ENCODE peak calls at places on chromosomes 7 and 10, in eight cellular contexts. One of them, this sample, is unnamed.

GRCh38 chr10:97974526-97975525 is 55.6 kb downstream of the CRTAC1 start:
- DNase-seq in H1: peak; percentile 59
- DNase-seq in H9: no peak
- DNase-seq in GM23248: no peak
- DNase-seq in astrocyte: no peak
- DNase-seq in neural progenitor cell: peak; percentile 64
- DNase-seq in trophoblast cell: no peak
- DNase-seq in HCT116: no peak
- DNase-seq in this sample: no peak

GRCh38 chr7:99737726-99738125 is 2.7 kb upstream of the CYP3A7 start:
- DNase-seq in H1: no peak
- DNase-seq in H9: no peak
- DNase-seq in GM23248: no peak
- DNase-seq in astrocyte: peak; percentile 7
- DNase-seq in neural progenitor cell: no peak
- DNase-seq in trophoblast cell: peak; percentile 6
- DNase-seq in HCT116: no peak
- DNase-seq in this sample: peak; percentile 72

GRCh38 chr10:109104806-109105205 is 818.5 kb downstream of the XPNPEP1 start:
- DNase-seq in H1: no peak
- DNase-seq in H9: no peak
- DNase-seq in GM23248: no peak
- DNase-seq in astrocyte: no peak
- DNase-seq in neural progenitor cell: no peak
- DNase-seq in trophoblast cell: no peak
- DNase-seq in HCT116: no peak
- DNase-seq in this sample: no peak

GRCh38 chr10:103687172-103687571 is 168.2 kb downstream of the SH3PXD2A start:
- DNase-seq in H1: no peak
- DNase-seq in H9: no peak
- DNase-seq in GM23248: no peak
- DNase-seq in astrocyte: no peak
- DNase-seq in neural progenitor cell: no peak
- DNase-seq in trophoblast cell: no peak
- DNase-seq in HCT116: no peak
- DNase-seq in this sample: no peak

GRCh38 chr7:127760436-127761031 is 108.5 kb downstream of the SND1 start:
- DNase-seq in H1: no peak
- DNase-seq in H9: no peak
- DNase-seq in GM23248: no peak
- DNase-seq in astrocyte: no peak
- DNase-seq in neural progenitor cell: no peak
- DNase-seq in trophoblast cell: no peak
- DNase-seq in HCT116: no peak
- DNase-seq in this sample: no peak

GRCh38 chr10:92914478-92915066 is 66.3 kb downstream of the EXOC6 start:
- DNase-seq in H1: peak; percentile 73
- DNase-seq in H9: peak; percentile 53
- DNase-seq in GM23248: peak; percentile 66
- DNase-seq in astrocyte: peak; percentile 13
- DNase-seq in neural progenitor cell: peak; percentile 72
- DNase-seq in trophoblast cell: peak; percentile 80
- DNase-seq in HCT116: peak; percentile 51
- DNase-seq in this sample: no peak

GRCh38 chr10:131071721-131072120 is 239.8 kb downstream of the TCERG1L start:
- DNase-seq in H1: no peak
- DNase-seq in H9: peak; percentile 22
- DNase-seq in GM23248: no peak
- DNase-seq in astrocyte: no peak
- DNase-seq in neural progenitor cell: no peak
- DNase-seq in trophoblast cell: no peak
- DNase-seq in HCT116: no peak
- DNase-seq in this sample: no peak

GRCh38 chr7:30464231-30464660 is 14.3 kb downstream of the NOD1 start:
- DNase-seq in H1: no peak
- DNase-seq in H9: no peak
- DNase-seq in GM23248: peak; percentile 38
- DNase-seq in astrocyte: peak; percentile 48
- DNase-seq in neural progenitor cell: no peak
- DNase-seq in trophoblast cell: no peak
- DNase-seq in HCT116: no peak
- DNase-seq in this sample: no peak

GRCh38 chr7:155987681-155988080 is 175.4 kb upstream of the SHH start:
- DNase-seq in H1: no peak
- DNase-seq in H9: peak; percentile 4
- DNase-seq in GM23248: no peak
- DNase-seq in astrocyte: no peak
- DNase-seq in neural progenitor cell: no peak
- DNase-seq in trophoblast cell: no peak
- DNase-seq in HCT116: no peak
- DNase-seq in this sample: no peak

GRCh38 chr10:3780766-3781457 is 4.1 kb downstream of the KLF6 start:
- DNase-seq in H1: no peak
- DNase-seq in H9: peak; percentile 11
- DNase-seq in GM23248: peak; percentile 54
- DNase-seq in astrocyte: peak; percentile 10
- DNase-seq in neural progenitor cell: no peak
- DNase-seq in trophoblast cell: peak; percentile 73
- DNase-seq in HCT116: no peak
- DNase-seq in this sample: no peak

GRCh38 chr7:27095897-27096755 is at the start of gene HOXA1:
- DNase-seq in H1: peak; percentile 79
- DNase-seq in H9: peak; percentile 89
- DNase-seq in GM23248: peak; percentile 98
- DNase-seq in astrocyte: peak; percentile 89
- DNase-seq in neural progenitor cell: peak; percentile 86
- DNase-seq in trophoblast cell: peak; percentile 88
- DNase-seq in HCT116: peak; percentile 80
- DNase-seq in this sample: peak; percentile 78

GRCh38 chr10:119542357-119542989 is at the start of gene RGS10:
- DNase-seq in H1: peak; percentile 84
- DNase-seq in H9: peak; percentile 78
- DNase-seq in GM23248: peak; percentile 92
- DNase-seq in astrocyte: peak; percentile 69
- DNase-seq in neural progenitor cell: peak; percentile 72
- DNase-seq in trophoblast cell: peak; percentile 81
- DNase-seq in HCT116: peak; percentile 56
- DNase-seq in this sample: peak; percentile 41

GRCh38 chr7:108630002-108630401 is 60.3 kb downstream of the DNAJB9 start:
- DNase-seq in H1: no peak
- DNase-seq in H9: no peak
- DNase-seq in GM23248: no peak
- DNase-seq in astrocyte: peak; percentile 4
- DNase-seq in neural progenitor cell: no peak
- DNase-seq in trophoblast cell: no peak
- DNase-seq in HCT116: no peak
- DNase-seq in this sample: no peak

GRCh38 chr7:40394382-40394781 is 259.6 kb downstream of the SUGCT start:
- DNase-seq in H1: no peak
- DNase-seq in H9: no peak
- DNase-seq in GM23248: no peak
- DNase-seq in astrocyte: no peak
- DNase-seq in neural progenitor cell: no peak
- DNase-seq in trophoblast cell: no peak
- DNase-seq in HCT116: no peak
- DNase-seq in this sample: no peak

GRCh38 chr7:142770720-142771352 is at the start of gene PRSS2:
- DNase-seq in H1: no peak
- DNase-seq in H9: no peak
- DNase-seq in GM23248: no peak
- DNase-seq in astrocyte: no peak
- DNase-seq in neural progenitor cell: no peak
- DNase-seq in trophoblast cell: peak; percentile 21
- DNase-seq in HCT116: no peak
- DNase-seq in this sample: no peak

GRCh38 chr7:142773937-142774744 is 3.4 kb downstream of the PRSS2 start:
- DNase-seq in H1: no peak
- DNase-seq in H9: no peak
- DNase-seq in GM23248: no peak
- DNase-seq in astrocyte: no peak
- DNase-seq in neural progenitor cell: no peak
- DNase-seq in trophoblast cell: no peak
- DNase-seq in HCT116: no peak
- DNase-seq in this sample: no peak

GRCh38 chr7:142772051-142772450 is 1.3 kb downstream of the PRSS2 start:
- DNase-seq in H1: no peak
- DNase-seq in H9: no peak
- DNase-seq in GM23248: no peak
- DNase-seq in astrocyte: no peak
- DNase-seq in neural progenitor cell: no peak
- DNase-seq in trophoblast cell: no peak
- DNase-seq in HCT116: no peak
- DNase-seq in this sample: no peak

GRCh38 chr7:142773230-142773629 is 2.5 kb downstream of the PRSS2 start:
- DNase-seq in H1: no peak
- DNase-seq in H9: no peak
- DNase-seq in GM23248: no peak
- DNase-seq in astrocyte: no peak
- DNase-seq in neural progenitor cell: no peak
- DNase-seq in trophoblast cell: no peak
- DNase-seq in HCT116: no peak
- DNase-seq in this sample: no peak

GRCh38 chr7:142771353-142771723 is 568 bp downstream of the PRSS2 start:
- DNase-seq in H1: no peak
- DNase-seq in H9: no peak
- DNase-seq in GM23248: no peak
- DNase-seq in astrocyte: no peak
- DNase-seq in neural progenitor cell: no peak
- DNase-seq in trophoblast cell: no peak
- DNase-seq in HCT116: no peak
- DNase-seq in this sample: no peak
- H3K9ac ChIP-seq in H1: no peak overlapping the region
- H3K9ac ChIP-seq in H9: no peak overlapping the region
- H3K9ac ChIP-seq in GM23248: no peak overlapping the region
- H3K9ac ChIP-seq in astrocyte: no peak overlapping the region
- H3K9ac ChIP-seq in neural progenitor cell: no peak overlapping the region
- H3K9ac ChIP-seq in trophoblast cell: no peak overlapping the region
- H3K9ac ChIP-seq in HCT116: no peak overlapping the region
- H3K9ac ChIP-seq in this sample: no peak overlapping the region

GRCh38 chr10:78326372-78326771 is 292.7 kb downstream of the RPS24 start:
- DNase-seq in H1: no peak
- DNase-seq in H9: no peak
- DNase-seq in GM23248: no peak
- DNase-seq in astrocyte: no peak
- DNase-seq in neural progenitor cell: no peak
- DNase-seq in trophoblast cell: no peak
- DNase-seq in HCT116: no peak
- DNase-seq in this sample: no peak
- H3K9ac ChIP-seq in H1: no peak overlapping the region
- H3K9ac ChIP-seq in H9: no peak overlapping the region
- H3K9ac ChIP-seq in GM23248: no peak overlapping the region
- H3K9ac ChIP-seq in astrocyte: no peak overlapping the region
- H3K9ac ChIP-seq in neural progenitor cell: no peak overlapping the region
- H3K9ac ChIP-seq in trophoblast cell: no peak overlapping the region
- H3K9ac ChIP-seq in HCT116: no peak overlapping the region
- H3K9ac ChIP-seq in this sample: no peak overlapping the region

DNA sequence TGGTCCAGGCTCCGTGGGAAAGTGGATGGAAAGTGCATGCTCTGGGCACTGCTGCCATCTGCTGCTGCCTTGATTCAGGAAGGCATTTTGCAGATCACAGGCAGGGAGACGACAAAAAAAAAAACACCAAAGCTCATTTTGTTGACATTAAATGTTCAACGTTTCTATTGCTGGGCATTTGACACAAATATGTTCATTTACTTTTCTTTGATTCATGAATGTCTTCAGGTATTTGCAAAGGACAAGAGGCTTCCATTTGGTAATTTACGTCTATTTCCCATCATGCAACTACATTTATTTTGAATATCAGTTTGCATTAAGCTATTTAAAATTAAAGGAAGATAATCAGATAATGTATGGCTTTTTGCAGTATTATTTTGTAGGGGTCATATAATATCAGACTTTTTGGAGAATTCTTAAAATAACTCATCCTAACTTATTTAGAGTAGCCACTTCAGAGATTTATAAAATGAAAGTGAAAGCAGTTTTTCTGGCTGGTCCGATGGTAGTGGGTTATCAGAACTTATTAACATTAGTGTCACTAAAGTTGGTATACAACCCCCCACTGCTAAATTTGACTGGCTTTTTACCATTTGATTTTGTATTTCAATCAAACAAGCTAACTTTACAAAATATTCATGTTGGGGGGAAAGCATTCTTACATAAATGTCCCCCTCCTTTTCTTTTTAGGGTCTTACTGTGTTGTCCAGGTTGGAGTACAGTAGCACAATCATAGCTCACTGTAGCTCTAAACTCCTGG is 65.3 kb downstream of the PDIA4 start:
- DNase-seq in H1: no peak
- DNase-seq in H9: no peak
- DNase-seq in GM23248: peak; percentile 82
- DNase-seq in astrocyte: peak; percentile 22
- DNase-seq in neural progenitor cell: peak; percentile 61
- DNase-seq in trophoblast cell: peak; percentile 62
- DNase-seq in HCT116: peak; percentile 60
- DNase-seq in this sample: no peak
- H3K9ac ChIP-seq in H1: peak overlapping the region; percentile 20
- H3K9ac ChIP-seq in H9: peak overlapping the region; percentile 23
- H3K9ac ChIP-seq in GM23248: peak overlapping the region; percentile 79
- H3K9ac ChIP-seq in astrocyte: peak overlapping the region; percentile 74
- H3K9ac ChIP-seq in neural progenitor cell: no peak overlapping the region
- H3K9ac ChIP-seq in trophoblast cell: no peak overlapping the region
- H3K9ac ChIP-seq in HCT116: peak overlapping the region; percentile 40
- H3K9ac ChIP-seq in this sample: peak overlapping the region; percentile 69

GRCh38 chr7:137656227-137656849 is 190.4 kb downstream of the DGKI start:
- DNase-seq in H1: peak; percentile 89
- DNase-seq in H9: peak; percentile 63
- DNase-seq in GM23248: peak; percentile 90
- DNase-seq in astrocyte: peak; percentile 42
- DNase-seq in neural progenitor cell: peak; percentile 79
- DNase-seq in trophoblast cell: peak; percentile 89
- DNase-seq in HCT116: peak; percentile 49
- DNase-seq in this sample: no peak

GRCh38 chr7:137658194-137658900 is 188.4 kb downstream of the DGKI start:
- DNase-seq in H1: no peak
- DNase-seq in H9: no peak
- DNase-seq in GM23248: no peak
- DNase-seq in astrocyte: no peak
- DNase-seq in neural progenitor cell: no peak
- DNase-seq in trophoblast cell: peak; percentile 80
- DNase-seq in HCT116: no peak
- DNase-seq in this sample: no peak

GRCh38 chr7:137655804-137656203 is 191.0 kb downstream of the DGKI start:
- DNase-seq in H1: no peak
- DNase-seq in H9: no peak
- DNase-seq in GM23248: peak; percentile 40
- DNase-seq in astrocyte: no peak
- DNase-seq in neural progenitor cell: no peak
- DNase-seq in trophoblast cell: no peak
- DNase-seq in HCT116: no peak
- DNase-seq in this sample: no peak

GRCh38 chr7:137657476-137658193 is 189.1 kb downstream of the DGKI start:
- DNase-seq in H1: no peak
- DNase-seq in H9: no peak
- DNase-seq in GM23248: no peak
- DNase-seq in astrocyte: no peak
- DNase-seq in neural progenitor cell: no peak
- DNase-seq in trophoblast cell: no peak
- DNase-seq in HCT116: no peak
- DNase-seq in this sample: no peak

DNA sequence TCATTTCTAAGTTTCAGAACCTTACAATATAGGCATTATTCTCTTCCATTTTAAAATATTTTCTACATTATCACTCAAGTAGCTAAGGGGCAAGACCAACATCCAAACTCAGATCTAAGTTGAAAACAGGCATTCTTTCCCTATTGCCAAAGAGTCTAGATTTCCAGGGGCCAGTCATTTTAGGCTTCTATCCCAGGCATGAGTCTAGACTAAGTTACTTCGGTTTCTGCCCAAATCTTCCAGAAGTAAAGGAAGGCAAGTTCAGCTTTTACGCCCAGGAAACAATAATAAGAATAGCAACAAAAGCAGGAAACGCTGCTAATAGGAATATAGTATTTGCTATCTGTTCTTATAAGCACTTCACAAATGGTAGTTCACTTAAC is 189.9 kb downstream of the DGKI start:
- DNase-seq in H1: no peak
- DNase-seq in H9: no peak
- DNase-seq in GM23248: peak; percentile 58
- DNase-seq in astrocyte: no peak
- DNase-seq in neural progenitor cell: no peak
- DNase-seq in trophoblast cell: no peak
- DNase-seq in HCT116: no peak
- DNase-seq in this sample: no peak
- H3K9ac ChIP-seq in H1: no peak overlapping the region
- H3K9ac ChIP-seq in H9: no peak overlapping the region
- H3K9ac ChIP-seq in GM23248: peak overlapping the region; percentile 61
- H3K9ac ChIP-seq in astrocyte: peak overlapping the region; percentile 25
- H3K9ac ChIP-seq in neural progenitor cell: no peak overlapping the region
- H3K9ac ChIP-seq in trophoblast cell: no peak overlapping the region
- H3K9ac ChIP-seq in HCT116: no peak overlapping the region
- H3K9ac ChIP-seq in this sample: no peak overlapping the region